ENCODE peak calls at places on chromosomes 1 and 21, in ten cellular contexts. D, C, M, L, X, G, Z, Y, S and O are unnamed samples.

GRCh38 chr21:37593015-37593414 is 226.4 kb downstream of the DYRK1A start:
- DNase-seq in D (no peak), C (no peak), M (no peak), L (no peak), X (no peak), G (no peak), Z (no peak), Y (peak), S (peak), O (no peak)

GRCh38 chr1:234972411-234973191 is 156.0 kb downstream of the TOMM20 start:
- DNase-seq in D (no peak), C (peak), M (no peak), L (peak), X (no peak), G (no peak), Z (no peak), Y (no peak), S (no peak), O (no peak)

GRCh38 chr1:3785458-3786157 is 10.7 kb downstream of the LRRC47 start:
- DNase-seq in D (no peak), C (no peak), M (no peak), L (no peak), X (no peak), G (no peak), Z (no peak), Y (peak), S (peak), O (no peak)

GRCh38 chr1:243343970-243344749 is 88.3 kb downstream of the SDCCAG8 start:
- DNase-seq in D (no peak), C (no peak), M (no peak), L (no peak), X (peak), G (no peak), Z (no peak), Y (peak), S (peak), O (peak)

GRCh38 chr1:238950786-238951185 is 435.6 kb upstream of the CHRM3 start:
- DNase-seq in D (no peak), C (no peak), M (no peak), L (no peak), X (no peak), G (no peak), Z (no peak), Y (no peak), S (no peak), O (no peak)

GRCh38 chr21:15521644-15522001 is 208.2 kb upstream of the USP25 start:
- DNase-seq in D (no peak), C (no peak), M (no peak), L (no peak), X (no peak), G (no peak), Z (no peak), Y (no peak), S (no peak), O (no peak)

GRCh38 chr1:155173478-155174333 is at the start of gene TRIM46:
- DNase-seq in D (no peak), C (peak), M (no peak), L (peak), X (peak), G (no peak), Z (no peak), Y (peak), S (peak), O (peak)

GRCh38 chr21:35461700-35462099 is 412.6 kb upstream of the RUNX1 start:
- DNase-seq in D (no peak), C (no peak), M (no peak), L (no peak), X (no peak), G (no peak), Z (no peak), Y (no peak), S (no peak), O (no peak)

GRCh38 chr1:39822146-39822545 is 33.5 kb upstream of the BMP8B start:
- DNase-seq in D (no peak), C (no peak), M (no peak), L (no peak), X (no peak), G (no peak), Z (no peak), Y (no peak), S (no peak), O (peak)

GRCh38 chr1:19436716-19437476 is 48.4 kb downstream of the CAPZB start:
- DNase-seq in D (no peak), C (peak), M (peak), L (peak), X (peak), G (no peak), Z (peak), Y (no peak), S (no peak), O (no peak)

GRCh38 chr21:45935628-45936027 is 45.9 kb upstream of the COL6A1 start:
- DNase-seq in D (no peak), C (no peak), M (no peak), L (no peak), X (no peak), G (no peak), Z (no peak), Y (peak), S (peak), O (no peak)

GRCh38 chr21:36422279-36423098 is 37.3 kb downstream of the CHAF1B start:
- DNase-seq in D (no peak), C (peak), M (no peak), L (peak), X (peak), G (no peak), Z (no peak), Y (peak), S (peak), O (peak)

GRCh38 chr1:47572731-47573505 is 135.1 kb downstream of the FOXD2 start:
- DNase-seq in D (no peak), C (no peak), M (no peak), L (no peak), X (no peak), G (no peak), Z (no peak), Y (peak), S (peak), O (no peak)

GRCh38 chr1:221430133-221430960 is 311.5 kb downstream of the DUSP10 start:
- DNase-seq in D (no peak), C (no peak), M (no peak), L (no peak), X (no peak), G (no peak), Z (no peak), Y (peak), S (no peak), O (no peak)

GRCh38 chr1:47298025-47298699 is 15.8 kb downstream of the STIL start:
- DNase-seq in D (no peak), C (no peak), M (no peak), L (no peak), X (no peak), G (no peak), Z (no peak), Y (no peak), S (no peak), O (no peak)

GRCh38 chr21:35390013-35390776 is 341.1 kb upstream of the RUNX1 start:
- DNase-seq in D (no peak), C (no peak), M (no peak), L (peak), X (peak), G (no peak), Z (no peak), Y (no peak), S (no peak), O (peak)

GRCh38 chr21:17903029-17903806 is 84.1 kb upstream of the C21orf91 start:
- DNase-seq in D (no peak), C (no peak), M (no peak), L (no peak), X (peak), G (no peak), Z (no peak), Y (peak), S (no peak), O (peak)

GRCh38 chr1:235736263-235736662 is 86.7 kb upstream of the GNG4 start:
- DNase-seq in D (no peak), C (no peak), M (no peak), L (no peak), X (no peak), G (no peak), Z (no peak), Y (no peak), S (no peak), O (no peak)

GRCh38 chr1:92516574-92516973 is 29.8 kb upstream of the GFI1 start:
- DNase-seq in D (no peak), C (no peak), M (no peak), L (no peak), X (no peak), G (no peak), Z (no peak), Y (no peak), S (no peak), O (no peak)

GRCh38 chr1:52559875-52560274 is 7.0 kb upstream of the TUT4 start:
- DNase-seq in D (no peak), C (no peak), M (no peak), L (no peak), X (no peak), G (no peak), Z (no peak), Y (no peak), S (no peak), O (no peak)
- TF ChIP-seq CTCF in D (no peak), C (no peak), M (no peak), L (no peak), X (no peak), G (no peak), Z (no peak), Y (no peak), S (no peak), O (no peak)

DNA sequence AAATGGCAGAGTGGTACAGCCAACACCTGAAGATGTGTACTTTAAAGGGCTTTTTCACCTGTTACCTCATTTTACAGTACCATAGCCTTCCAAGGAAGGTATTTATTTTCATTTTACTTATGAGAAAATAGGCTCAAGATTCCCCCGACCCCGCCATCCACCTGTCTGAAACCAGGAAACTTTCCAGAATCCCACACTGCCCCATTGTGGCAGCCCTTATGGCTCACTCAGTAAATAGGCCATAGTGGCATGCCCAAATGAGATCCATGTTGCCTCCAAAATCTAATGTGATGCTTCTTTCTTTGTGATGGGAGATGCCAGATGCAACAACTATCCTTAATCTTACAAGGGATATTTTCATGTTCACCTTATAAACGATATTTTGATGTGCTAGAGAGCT is 97.8 kb downstream of the EBNA1BP2 start:
- DNase-seq in D (no peak), C (no peak), M (no peak), L (no peak), X (no peak), G (no peak), Z (no peak), Y (peak), S (peak), O (no peak)
- TF ChIP-seq CTCF in D (no peak), C (no peak), M (no peak), L (no peak), X (no peak), G (no peak), Z (no peak), Y (peak), S (peak), O (no peak)

GRCh38 chr1:54547601-54548388 is at the start of gene ACOT11:
- DNase-seq in D (peak), C (peak), M (peak), L (peak), X (peak), G (peak), Z (no peak), Y (peak), S (peak), O (peak)
- TF ChIP-seq CTCF in D (peak), C (peak), M (peak), L (peak), X (peak), G (peak), Z (no peak), Y (peak), S (peak), O (peak)

GRCh38 chr1:166133857-166134256 is 32.9 kb downstream of the FAM78B start:
- DNase-seq in D (no peak), C (no peak), M (no peak), L (no peak), X (no peak), G (no peak), Z (no peak), Y (no peak), S (no peak), O (no peak)

GRCh38 chr1:166136252-166136651 is 30.5 kb downstream of the FAM78B start:
- DNase-seq in D (no peak), C (no peak), M (no peak), L (no peak), X (no peak), G (no peak), Z (no peak), Y (no peak), S (no peak), O (no peak)

GRCh38 chr1:166132496-166132895 is 34.3 kb downstream of the FAM78B start:
- DNase-seq in D (no peak), C (no peak), M (no peak), L (no peak), X (no peak), G (no peak), Z (no peak), Y (no peak), S (no peak), O (no peak)

GRCh38 chr1:166136699-166137401 is 30.0 kb downstream of the FAM78B start:
- DNase-seq in D (no peak), C (no peak), M (no peak), L (no peak), X (no peak), G (no peak), Z (no peak), Y (no peak), S (no peak), O (no peak)

GRCh38 chr1:166133276-166133841 is 33.4 kb downstream of the FAM78B start:
- DNase-seq in D (no peak), C (no peak), M (no peak), L (no peak), X (no peak), G (no peak), Z (no peak), Y (peak), S (peak), O (no peak)
- TF ChIP-seq CTCF in D (no peak), C (peak), M (no peak), L (no peak), X (peak), G (no peak), Z (no peak), Y (peak), S (peak), O (peak)

GRCh38 chr1:172090511-172090817 is 249.2 kb downstream of the DNM3 start:
- DNase-seq in D (no peak), C (no peak), M (no peak), L (no peak), X (no peak), G (no peak), Z (no peak), Y (no peak), S (no peak), O (no peak)

GRCh38 chr1:172085372-172085771 is 244.1 kb downstream of the DNM3 start:
- DNase-seq in D (no peak), C (no peak), M (no peak), L (no peak), X (no peak), G (no peak), Z (no peak), Y (no peak), S (peak), O (no peak)

GRCh38 chr1:172095831-172096230 is 254.5 kb downstream of the DNM3 start:
- DNase-seq in D (no peak), C (no peak), M (no peak), L (no peak), X (no peak), G (no peak), Z (no peak), Y (no peak), S (no peak), O (no peak)

GRCh38 chr1:172086137-172086536 is 244.8 kb downstream of the DNM3 start:
- DNase-seq in D (no peak), C (no peak), M (peak), L (no peak), X (no peak), G (no peak), Z (no peak), Y (no peak), S (no peak), O (no peak)

DNA sequence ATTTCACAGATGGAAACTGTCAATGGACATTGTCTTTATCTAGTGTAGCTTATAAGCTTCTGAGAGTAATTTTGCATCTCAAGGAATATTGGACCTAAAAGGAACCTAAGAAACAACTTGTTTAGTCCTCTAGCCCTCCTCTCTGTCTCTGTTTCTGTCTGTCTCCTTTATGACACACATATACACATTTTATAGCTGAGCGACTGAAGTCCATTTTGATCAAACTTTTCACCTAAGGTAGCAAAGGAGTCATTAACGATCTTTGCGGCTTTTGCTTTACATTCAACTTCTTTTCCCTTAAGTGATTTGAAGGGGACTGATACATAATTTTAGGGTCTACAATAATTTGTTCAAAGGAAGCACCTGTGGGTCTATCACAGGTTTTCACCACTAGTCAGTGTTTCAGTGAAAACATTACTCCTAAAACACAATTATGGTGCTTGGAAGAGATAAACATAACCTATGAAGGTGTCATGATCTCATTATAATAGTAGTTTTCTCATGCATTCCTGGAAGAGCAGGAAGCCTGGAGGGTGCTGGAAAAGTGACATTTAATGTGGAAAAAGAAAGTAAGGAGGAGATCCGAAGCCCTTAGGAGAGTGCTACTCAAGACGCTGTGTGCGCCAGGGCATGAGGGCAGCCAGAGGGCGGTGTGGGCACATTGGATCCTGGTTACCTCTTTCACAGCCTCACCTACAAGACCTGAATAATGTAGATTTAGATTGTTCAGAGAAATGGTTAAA is 248.6 kb downstream of the DNM3 start:
- DNase-seq in D (peak), C (peak), M (peak), L (peak), X (peak), G (no peak), Z (no peak), Y (peak), S (peak), O (no peak)
- TF ChIP-seq CTCF in D (peak), C (peak), M (peak), L (peak), X (peak), G (peak), Z (no peak), Y (peak), S (peak), O (peak)

DNA sequence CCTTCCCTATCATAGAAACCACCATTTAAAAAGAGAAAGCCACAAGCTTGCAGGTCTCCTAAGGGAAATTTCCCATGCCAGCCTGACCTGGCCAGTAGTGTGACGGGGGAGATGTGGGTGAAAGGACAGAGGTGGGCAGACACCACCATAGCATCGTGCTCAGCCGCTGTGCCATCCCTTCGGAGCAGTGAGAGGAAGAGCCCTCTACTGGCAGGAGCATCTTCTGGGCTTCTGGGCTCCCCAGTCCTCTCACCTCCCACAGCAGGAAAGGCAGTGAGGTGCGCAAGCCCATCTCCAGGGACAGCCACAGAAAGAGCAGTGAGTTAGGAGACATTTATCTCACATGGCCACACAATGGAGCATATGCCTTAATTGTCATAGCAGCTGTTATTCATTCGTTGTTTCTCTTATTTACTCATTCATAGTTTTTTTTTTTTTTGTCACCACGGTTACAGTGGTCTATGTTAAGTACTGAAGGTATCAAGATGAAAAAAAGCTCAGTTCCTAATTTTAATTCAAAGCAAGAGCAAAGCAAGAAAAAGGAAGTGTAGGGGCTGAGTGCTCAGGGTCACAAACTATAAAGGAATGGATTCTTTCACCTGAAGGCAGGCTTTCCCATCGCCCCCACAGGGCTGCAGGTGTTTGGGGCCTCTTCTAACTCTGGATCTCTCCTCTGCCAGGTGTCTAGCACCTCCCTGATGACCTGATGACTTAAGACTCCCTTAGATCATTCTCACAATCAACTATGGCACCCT is 48.8 kb upstream of the CAMK1G start:
- DNase-seq in D (no peak), C (no peak), M (no peak), L (no peak), X (no peak), G (no peak), Z (no peak), Y (peak), S (no peak), O (no peak)
- TF ChIP-seq CTCF in D (no peak), C (no peak), M (no peak), L (no peak), X (no peak), G (no peak), Z (no peak), Y (peak), S (no peak), O (no peak)